ENCODE peak calls at places on chromosomes 3 and 15, in five cellular contexts. T is lower lobe of right lung, L is GM06990, U is kidney epithelial cell, E is lower leg skin. K is an unnamed sample.

GRCh38 chr15:100241572-100242479 is 99.9 kb downstream of the ADAMTS17 start:
- DNase-seq in T (no peak), U (peak), L (no peak), E (no peak), K (no peak)

GRCh38 chr3:148902173-148902791 is 37.2 kb downstream of the CPA3 start:
- DNase-seq in T (no peak), U (no peak), L (no peak), E (no peak), K (no peak)

GRCh38 chr3:169744332-169745054 is 20.4 kb downstream of the TERC start:
- DNase-seq in T (no peak), E (no peak), U (no peak), L (no peak), K (no peak)

GRCh38 chr3:156252656-156253055 is 132.3 kb downstream of the KCNAB1 start:
- DNase-seq in T (no peak), L (no peak), E (no peak), U (no peak), K (no peak)

GRCh38 chr15:56794923-56795329 is 61.6 kb upstream of the ZNF280D start:
- DNase-seq in E (no peak), L (no peak), U (no peak), T (no peak), K (no peak)

GRCh38 chr15:62969442-62970089 is 73.0 kb upstream of the TPM1 start:
- DNase-seq in L (no peak), E (no peak), U (no peak), T (no peak), K (no peak)

GRCh38 chr3:96012941-96013340 is 801.5 kb upstream of the EPHA6 start:
- DNase-seq in E (no peak), T (no peak), L (no peak), U (no peak), K (no peak)

GRCh38 chr3:141875893-141876380 is 506 bp upstream of the ATP1B3 start:
- DNase-seq in L (no peak), E (peak), T (peak), U (no peak), K (no peak)

GRCh38 chr3:72158639-72159005 is 373.7 kb upstream of the PROK2 start:
- DNase-seq in T (no peak), E (no peak), U (no peak), L (no peak), K (no peak)

GRCh38 chr3:194117114-194117845 is 18.7 kb upstream of the HES1 start:
- DNase-seq in U (no peak), L (no peak), E (no peak), T (no peak), K (peak)

GRCh38 chr15:39381517-39381916 is 199.4 kb upstream of the THBS1 start:
- DNase-seq in U (no peak), L (no peak), E (no peak), T (no peak), K (no peak)

GRCh38 chr3:152060701-152061100 is 187.3 kb downstream of the SUCNR1 start:
- DNase-seq in T (no peak), L (no peak), U (no peak), E (no peak), K (no peak)

GRCh38 chr15:84747423-84748273 is 744 bp upstream of the ZNF592 start:
- DNase-seq in E (peak), L (peak), U (no peak), T (peak), K (peak)

GRCh38 chr3:41448396-41448795 is 249.1 kb downstream of the CTNNB1 start:
- DNase-seq in T (no peak), E (no peak), U (no peak), L (no peak), K (no peak)

GRCh38 chr15:45794768-45795486 is 160.1 kb downstream of the SQOR start:
- DNase-seq in L (no peak), U (no peak), T (no peak), E (no peak), K (no peak)

GRCh38 chr15:37101634-37102314 is 1.4 kb upstream of the MEIS2 start:
- DNase-seq in L (peak), U (no peak), T (peak), E (no peak), K (peak)

GRCh38 chr15:73686781-73687256 is 2.6 kb downstream of the CD276 start:
- DNase-seq in L (no peak), T (no peak), U (peak), E (no peak), K (no peak)

GRCh38 chr15:52113246-52113645 is 671 bp upstream of the BCL2L10 start:
- DNase-seq in T (no peak), E (no peak), L (no peak), U (no peak), K (no peak)

GRCh38 chr3:31391150-31391549 is 141.6 kb upstream of the STT3B start:
- DNase-seq in E (no peak), U (no peak), L (no peak), T (no peak), K (no peak)

GRCh38 chr3:112741956-112742355 is 101.0 kb upstream of the CCDC80 start:
- DNase-seq in L (no peak), E (no peak), U (no peak), T (no peak), K (no peak)

GRCh38 chr3:49329201-49329600 is 10.7 kb downstream of the USP4 start:
- DNase-seq in U (no peak), L (no peak), E (no peak), T (no peak), K (no peak)

GRCh38 chr3:122982202-122983185 is 45.1 kb downstream of the SEMA5B start:
- DNase-seq in L (no peak), E (no peak), T (no peak), U (no peak), K (no peak)

DNA sequence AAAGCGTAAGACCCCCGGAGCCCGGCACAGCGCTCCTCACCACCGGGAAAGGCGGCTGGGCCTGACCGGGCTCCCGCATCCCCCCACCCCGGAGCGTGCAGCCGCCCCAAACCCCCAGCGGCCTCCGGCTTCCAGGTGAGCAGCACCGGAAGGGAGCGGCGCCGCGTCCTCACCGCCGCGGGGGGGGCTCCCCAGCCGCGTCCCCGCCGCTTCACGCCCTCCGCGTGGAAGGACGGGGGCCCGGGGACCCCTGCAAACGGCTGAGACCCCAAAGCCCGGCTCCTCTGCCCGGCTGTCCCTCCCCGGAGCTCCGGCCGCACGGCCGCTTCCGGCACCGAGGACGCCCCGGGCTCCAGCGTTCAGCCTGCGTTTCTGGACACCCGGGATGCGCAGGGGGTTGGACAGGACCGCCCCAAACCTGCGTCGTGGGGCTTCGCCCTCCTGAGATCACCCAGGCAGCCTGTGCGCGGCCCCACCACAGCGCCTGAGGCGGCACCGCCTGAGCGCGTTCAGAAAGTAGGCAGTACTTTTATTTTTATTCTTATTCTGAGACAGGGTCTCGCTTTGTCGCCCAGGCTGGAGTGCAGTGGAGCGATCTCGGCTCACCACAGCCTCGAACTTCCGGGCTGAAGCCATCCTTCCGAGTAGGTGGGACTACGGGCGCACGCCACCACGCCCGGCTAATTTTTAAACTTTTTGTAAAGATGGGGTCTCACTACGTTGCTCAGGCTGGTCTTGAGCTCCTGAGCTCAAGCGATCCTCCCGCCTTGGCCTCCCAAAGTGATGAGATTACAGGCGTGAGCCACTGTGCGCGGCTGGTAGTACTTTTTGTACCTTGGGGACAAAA is 51.6 kb upstream of the BLM start:
- DNase-seq in E (peak), L (peak), U (no peak), T (peak), K (peak)
- H3K4me3 ChIP-seq in E (peak), L (peak), U (peak), T (peak), K (peak)

GRCh38 chr3:168511428-168512014 is 415.8 kb upstream of the GOLIM4 start:
- DNase-seq in L (peak), T (no peak), U (no peak), E (no peak), K (no peak)
- TF ChIP-seq CTCF in L (peak), T (peak), U (peak), E (no peak), K (no peak)

GRCh38 chr15:93080451-93080850 is 8.6 kb downstream of the RGMA start:
- DNase-seq in U (no peak), L (no peak), T (no peak), E (no peak), K (no peak)
- H3K4me3 ChIP-seq in U (no peak), L (no peak), T (no peak), E (no peak), K (no peak)

DNA sequence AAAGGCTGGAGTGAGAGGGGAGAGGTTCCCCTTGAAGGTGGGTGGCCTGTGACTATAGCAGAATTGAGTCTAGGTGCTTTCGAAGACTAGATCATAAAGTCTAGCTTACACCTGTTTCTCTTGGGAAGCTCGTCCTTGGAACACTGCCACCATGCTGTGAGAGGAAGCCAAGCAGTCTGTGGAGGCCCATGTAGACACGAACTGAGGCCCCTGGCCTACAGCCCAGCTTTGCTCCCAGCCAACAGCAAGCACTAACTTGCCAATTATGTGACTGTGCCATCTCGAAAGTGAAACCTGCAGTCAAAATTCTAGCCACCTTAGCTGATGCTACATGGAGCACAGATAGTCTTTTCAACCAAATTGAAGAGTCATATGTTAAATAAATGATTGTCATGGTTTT is 190.5 kb upstream of the NECTIN3 start:
- DNase-seq in T (peak), L (no peak), U (no peak), E (peak), K (peak)
- TF ChIP-seq CTCF in T (no peak), L (peak), U (peak), E (no peak), K (no peak)

K was measured in mucosa of descending colon.